ENCODE peak calls at places on chromosomes 3 and 15, in four cellular contexts. O is IMR-90, Z is neuronal stem cell, W is trophoblast cell. K is an unnamed sample.

GRCh38 chr3:146160964-146161724 is at the start of gene PLOD2:
- DNase-seq in O (peak), Z (peak), W (peak), K (peak)

GRCh38 chr15:98085003-98085639 is 124.6 kb downstream of the ARRDC4 start:
- DNase-seq in O (peak), Z (peak), W (peak), K (peak)

GRCh38 chr3:66039590-66039887 is 821 bp upstream of the MAGI1 start:
- DNase-seq in O (no peak), Z (no peak), W (peak), K (peak)

GRCh38 chr3:87997298-87997697 is 61.5 kb downstream of the CGGBP1 start:
- DNase-seq in O (no peak), Z (no peak), W (peak), K (no peak)

GRCh38 chr3:123352134-123352554 is 96.7 kb downstream of the ADCY5 start:
- DNase-seq in O (no peak), Z (no peak), W (no peak), K (no peak)

GRCh38 chr3:184806567-184807271 is 5.2 kb upstream of the VPS8 start:
- DNase-seq in O (no peak), Z (no peak), W (no peak), K (no peak)

GRCh38 chr3:108546249-108546648 is 35.9 kb upstream of the MYH15 start:
- DNase-seq in O (peak), Z (no peak), W (no peak), K (no peak)

GRCh38 chr15:69498987-69499386 is 46.4 kb downstream of the RPLP1 start:
- DNase-seq in O (no peak), Z (no peak), W (no peak), K (no peak)

GRCh38 chr3:106620646-106621045 is 751.8 kb upstream of the CBLB start:
- DNase-seq in O (no peak), Z (no peak), W (no peak), K (no peak)

GRCh38 chr3:156465222-156465621 is 89.7 kb downstream of the SSR3 start:
- DNase-seq in O (no peak), Z (no peak), W (no peak), K (no peak)

GRCh38 chr15:68415501-68416157 is 16.3 kb downstream of the ITGA11 start:
- DNase-seq in O (no peak), Z (no peak), W (no peak), K (no peak)

GRCh38 chr3:151912041-151912440 is 38.6 kb downstream of the SUCNR1 start:
- DNase-seq in O (peak), Z (no peak), W (no peak), K (no peak)

GRCh38 chr15:67783303-67783702 is 42.0 kb upstream of the SKOR1 start:
- DNase-seq in O (no peak), Z (no peak), W (no peak), K (no peak)

GRCh38 chr3:111846717-111847116 is 12.3 kb upstream of the PHLDB2 start:
- DNase-seq in O (peak), Z (no peak), W (peak), K (no peak)

GRCh38 chr3:149808209-149808829 is 4.7 kb upstream of the RNF13 start:
- DNase-seq in O (peak), Z (peak), W (peak), K (peak)

GRCh38 chr15:98760112-98760826 is 111.9 kb downstream of the IGF1R start:
- DNase-seq in O (no peak), Z (no peak), W (no peak), K (no peak)

GRCh38 chr3:139759470-139759869 is 81.7 kb upstream of the NMNAT3 start:
- DNase-seq in O (no peak), Z (no peak), W (peak), K (no peak)

DNA sequence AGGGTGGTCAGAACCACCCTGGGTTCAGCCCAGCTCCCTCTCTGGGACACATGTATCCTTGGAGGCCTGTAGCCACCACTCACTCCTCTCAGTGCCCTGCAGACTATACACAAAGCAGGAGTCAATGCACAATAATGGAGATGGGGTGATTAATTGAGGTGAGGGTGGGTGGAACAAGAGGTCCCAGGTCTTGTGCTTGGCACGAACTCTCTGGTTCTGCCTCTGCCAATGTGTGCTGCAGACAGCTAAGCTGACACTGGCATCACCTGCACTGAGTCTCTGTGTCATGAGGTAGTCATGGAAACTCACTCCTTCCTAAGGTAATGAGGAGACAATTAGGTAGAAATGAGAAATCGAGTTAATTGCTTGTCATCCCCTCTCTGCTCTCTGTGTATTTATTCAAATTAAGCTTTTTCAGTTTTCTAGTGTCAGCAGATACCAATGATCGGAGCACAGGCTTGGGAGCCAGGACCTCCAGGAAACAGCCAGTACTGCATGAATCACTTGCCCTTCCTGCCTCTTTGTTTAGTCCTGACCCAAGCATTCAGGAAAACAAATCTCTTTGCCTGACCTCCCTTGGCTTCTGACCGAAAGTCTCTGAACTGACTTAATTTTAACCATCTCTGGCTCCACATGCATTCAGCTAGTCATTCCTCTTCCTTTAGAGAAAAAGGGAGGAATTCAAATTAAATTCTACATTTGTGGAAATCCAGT is 56.7 kb downstream of the DRD3 start:
- DNase-seq in O (peak), Z (no peak), W (no peak), K (no peak)
- H3K18ac ChIP-seq in O (peak), Z (no peak), W (no peak), K (no peak)

DNA sequence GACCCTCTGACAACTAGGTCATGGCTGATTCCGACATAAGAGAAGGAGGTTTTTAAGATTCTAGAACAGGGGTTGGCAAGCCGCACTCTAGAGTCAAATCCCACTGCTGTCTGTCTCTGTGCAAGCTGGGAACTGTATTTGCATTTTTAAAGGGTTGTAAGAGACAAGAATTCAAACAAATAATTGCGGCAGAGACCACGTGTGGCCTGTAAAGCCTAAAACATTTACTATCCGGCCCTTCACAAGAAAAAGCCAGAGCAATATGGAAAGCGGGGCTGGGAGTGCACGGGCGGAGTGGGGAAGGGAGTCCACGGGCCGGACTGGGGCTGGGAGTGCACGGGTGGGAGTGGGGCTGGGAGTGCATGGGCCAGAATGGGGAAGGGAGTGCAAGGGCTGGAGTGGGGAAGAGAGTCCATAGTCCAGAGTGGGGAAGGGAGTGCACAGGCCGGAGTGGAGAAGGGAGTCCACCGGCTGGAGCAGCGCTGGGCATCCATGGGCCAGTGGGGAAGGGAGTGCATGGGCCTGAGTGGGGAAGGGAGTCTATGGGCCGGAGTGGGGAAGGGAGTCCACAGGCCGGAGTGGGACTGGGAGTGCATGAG is 41.2 kb downstream of the KLF15 start:
- DNase-seq in O (peak), Z (no peak), W (no peak), K (no peak)
- H2BK5ac ChIP-seq in O (no peak), Z (peak), W (no peak), K (no peak)

DNA sequence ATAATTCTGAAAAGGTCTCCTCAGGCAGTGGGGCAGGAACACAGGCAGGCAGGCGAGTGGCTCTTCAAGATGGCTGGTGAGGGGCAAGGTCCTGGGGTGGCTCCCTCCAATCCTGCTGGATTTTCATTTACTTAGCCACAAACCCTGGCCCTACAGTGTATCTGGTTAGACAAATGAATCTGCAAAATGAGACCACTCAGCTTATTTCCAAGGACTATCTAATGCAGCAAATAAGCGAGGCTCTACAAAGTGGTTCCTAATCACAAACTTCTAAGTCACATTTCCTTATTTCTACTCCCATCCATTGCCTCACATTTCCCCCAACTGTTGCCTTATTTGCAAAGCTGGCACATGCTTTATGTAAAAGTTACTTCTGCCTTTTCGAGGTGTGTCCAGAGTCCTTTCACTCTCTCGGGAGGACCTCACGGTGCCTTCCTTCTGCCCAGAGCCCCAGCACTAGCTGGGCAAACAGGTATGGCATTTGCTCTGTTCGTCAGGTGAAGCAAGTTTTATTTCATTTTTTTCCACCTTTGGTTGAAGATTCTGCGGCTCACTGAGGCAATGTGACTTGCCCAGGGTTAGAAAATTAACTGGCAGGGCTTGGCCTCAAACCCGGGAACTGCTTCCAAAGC is 40.4 kb downstream of the CCDC12 start:
- DNase-seq in O (no peak), Z (no peak), W (no peak), K (no peak)
- H3K18ac ChIP-seq in O (peak), Z (no peak), W (no peak), K (no peak)

GRCh38 chr15:65132841-65133549 is 613 bp downstream of the PDCD7 start:
- DNase-seq in O (peak), Z (peak), W (peak), K (peak)
- H2BK5ac ChIP-seq in O (peak), Z (peak), W (no peak), K (no peak)

DNA sequence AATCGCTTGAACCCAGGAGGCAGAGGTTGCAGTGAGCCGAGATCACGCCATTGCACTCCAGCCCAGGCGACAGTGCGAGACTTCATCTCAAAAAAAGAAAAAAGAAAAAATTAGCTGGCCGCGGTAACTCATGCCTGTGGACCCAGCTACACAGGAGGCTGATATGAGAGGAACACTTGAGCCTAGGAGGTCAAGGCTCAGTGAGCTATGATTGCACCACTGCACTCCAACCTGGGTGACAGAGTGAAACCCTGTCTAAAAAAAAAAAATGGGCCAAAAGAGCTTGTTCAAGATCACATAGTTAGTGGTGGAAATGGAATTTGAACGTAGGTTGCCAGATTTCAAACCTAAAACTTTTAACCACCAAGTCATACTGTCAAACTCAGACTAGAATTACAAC is 46.2 kb upstream of the PPP4R2 start:
- DNase-seq in O (no peak), Z (no peak), W (no peak), K (no peak)
- H3K18ac ChIP-seq in O (no peak), Z (no peak), W (no peak), K (no peak)

K was measured in mesendoderm.